ENCODE peak calls at places on chromosomes 4 and X, in four cellular contexts. S is HepG2, U is GM12878, F is H1. L is an unnamed sample.
A peak's percentile ranks its signal among the peaks of the same experiment; 100 is the strongest.

GRCh38 chr4:24583451-24584174 is 741 bp downstream of the DHX15 start:
- DNase-seq in S (peak; percentile 47), U (no peak), F (peak; percentile 57), L (peak; percentile 20)

GRCh38 chr4:190020790-190021717 is 6.0 kb downstream of the FRG2 start:
- DNase-seq in U (no peak), F (peak; percentile 92), S (peak; percentile 24), L (peak; percentile 51)

GRCh38 chr4:138875886-138876608 is 139.5 kb upstream of the NOCT start:
- DNase-seq in F (no peak), S (no peak), U (no peak), L (peak; percentile 15)

GRCh38 chr4:1574601-1575417 is 109.3 kb downstream of the FAM53A start:
- DNase-seq in S (no peak), F (no peak), U (no peak), L (no peak)

GRCh38 chrX:23012162-23012561 is 12.4 kb downstream of the DDX53 start:
- DNase-seq in U (no peak), F (no peak), S (no peak), L (no peak)

GRCh38 chrX:110491846-110492620 is 133.4 kb downstream of the RTL9 start:
- DNase-seq in S (no peak), F (no peak), U (no peak), L (no peak)

GRCh38 chr4:184424993-184425758 is 49.2 kb downstream of the IRF2 start:
- DNase-seq in S (no peak), U (no peak), F (no peak), L (no peak)

GRCh38 chrX:23334871-23335599 is 386 bp downstream of the PTCHD1 start:
- DNase-seq in F (peak; percentile 48), U (no peak), S (no peak), L (no peak)

GRCh38 chr4:66252291-66252690 is 582.0 kb upstream of the EPHA5 start:
- DNase-seq in U (no peak), S (no peak), F (no peak), L (no peak)

GRCh38 chrX:47497274-47497673 is 14.3 kb upstream of the ZNF41 start:
- DNase-seq in F (no peak), U (no peak), S (no peak), L (no peak)

GRCh38 chr4:173990879-173991231 is 292.6 kb downstream of the FBXO8 start:
- DNase-seq in U (no peak), S (no peak), F (no peak), L (no peak)

GRCh38 chr4:15771419-15772058 is 6.6 kb upstream of the CD38 start:
- DNase-seq in F (no peak), U (peak; percentile 65), S (no peak), L (no peak)

GRCh38 chr4:16969696-16970135 is 71.3 kb upstream of the LDB2 start:
- DNase-seq in S (peak; percentile 50), F (no peak), U (no peak), L (no peak)

GRCh38 chrX:32894679-32895078 is 316.7 kb downstream of the DMD start:
- DNase-seq in U (no peak), F (no peak), S (no peak), L (no peak)

GRCh38 chr4:86055898-86056297 is 304.0 kb downstream of the MAPK10 start:
- DNase-seq in F (no peak), U (no peak), S (no peak), L (no peak)

DNA sequence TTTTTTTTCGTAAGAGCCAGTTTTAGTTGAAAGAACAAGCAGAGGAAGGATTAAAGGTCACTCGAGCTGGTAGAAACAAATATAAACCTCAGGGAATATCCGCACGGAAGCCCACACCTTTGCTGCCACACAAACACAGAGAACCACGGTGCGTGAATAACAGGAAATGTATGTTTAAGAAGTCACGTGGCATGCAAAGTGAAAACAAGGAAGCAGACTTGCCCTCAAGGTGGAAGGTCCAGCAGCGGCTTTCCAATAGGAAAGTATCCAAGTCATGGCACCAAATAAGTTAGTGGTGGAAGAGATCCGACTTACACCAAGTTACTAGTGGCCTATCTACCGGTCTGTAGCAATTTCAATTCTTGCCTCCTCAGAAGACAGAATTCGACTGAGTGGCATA is 215.5 kb downstream of the HHIP start:
- DNase-seq in F (no peak), U (no peak), S (peak; percentile 25), L (no peak)
- H3K4me3 ChIP-seq in F (no peak overlapping the region), U (no peak overlapping the region), S (peak overlapping the region; percentile 19), L (no peak overlapping the region)

GRCh38 chr4:186190456-186191265 is 706 bp upstream of the CYP4V2 start:
- DNase-seq in U (no peak), F (peak; percentile 61), S (no peak), L (no peak)
- TF ChIP-seq SUZ12 in U (no peak), F (no peak), S (no peak), L (no peak)

DNA sequence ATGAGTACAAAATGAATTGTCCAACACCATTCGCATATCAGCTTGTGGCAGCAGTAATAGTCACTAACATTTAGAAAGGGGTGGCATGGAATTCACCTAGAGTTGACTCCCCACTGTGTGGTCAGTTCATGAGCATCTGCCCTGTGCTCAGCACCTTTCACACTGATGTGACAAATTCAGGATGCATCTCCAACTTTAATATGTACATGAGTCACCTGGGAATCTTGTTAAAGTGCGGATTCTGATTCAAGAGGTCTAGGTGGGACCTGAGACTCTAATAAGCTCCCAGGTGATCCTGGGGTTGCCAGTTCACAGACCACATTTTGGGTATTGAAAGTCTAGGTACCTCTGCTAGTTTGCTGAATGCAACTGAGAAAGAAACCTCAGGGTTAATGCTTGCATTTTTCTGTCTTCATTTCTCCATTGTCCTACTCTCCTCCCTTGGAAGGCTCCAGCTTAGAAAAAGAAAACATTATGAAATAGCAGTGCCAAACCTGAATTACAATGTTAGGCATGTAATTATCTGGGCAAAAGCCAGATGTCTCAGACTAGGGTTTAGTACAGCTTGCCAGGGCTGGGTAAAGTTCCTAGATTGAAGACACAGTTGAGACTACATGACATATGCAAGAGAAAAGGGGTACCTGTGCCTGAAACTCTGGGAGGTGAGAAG is 32.7 kb downstream of the TMSB4X start:
- DNase-seq in U (no peak), F (no peak), S (no peak), L (no peak)
- H3K4me1 ChIP-seq in U (peaks cover 70% of the 10 kb centered on the region), F (no peaks in the 10 kb centered on the region), S (no peaks in the 10 kb centered on the region), L (no peaks in the 10 kb centered on the region)

GRCh38 chr4:7191546-7192251 is 639 bp upstream of the SORCS2 start:
- DNase-seq in F (no peak), S (no peak), U (no peak), L (no peak)

GRCh38 chr4:7194251-7195137 is 2.2 kb downstream of the SORCS2 start:
- DNase-seq in F (no peak), U (no peak), S (no peak), L (no peak)

GRCh38 chr4:7190668-7191545 is 1.4 kb upstream of the SORCS2 start:
- DNase-seq in U (no peak), S (no peak), F (no peak), L (no peak)

GRCh38 chr4:7193040-7193958 is 961 bp downstream of the SORCS2 start:
- DNase-seq in S (no peak), U (no peak), F (no peak), L (no peak)

DNA sequence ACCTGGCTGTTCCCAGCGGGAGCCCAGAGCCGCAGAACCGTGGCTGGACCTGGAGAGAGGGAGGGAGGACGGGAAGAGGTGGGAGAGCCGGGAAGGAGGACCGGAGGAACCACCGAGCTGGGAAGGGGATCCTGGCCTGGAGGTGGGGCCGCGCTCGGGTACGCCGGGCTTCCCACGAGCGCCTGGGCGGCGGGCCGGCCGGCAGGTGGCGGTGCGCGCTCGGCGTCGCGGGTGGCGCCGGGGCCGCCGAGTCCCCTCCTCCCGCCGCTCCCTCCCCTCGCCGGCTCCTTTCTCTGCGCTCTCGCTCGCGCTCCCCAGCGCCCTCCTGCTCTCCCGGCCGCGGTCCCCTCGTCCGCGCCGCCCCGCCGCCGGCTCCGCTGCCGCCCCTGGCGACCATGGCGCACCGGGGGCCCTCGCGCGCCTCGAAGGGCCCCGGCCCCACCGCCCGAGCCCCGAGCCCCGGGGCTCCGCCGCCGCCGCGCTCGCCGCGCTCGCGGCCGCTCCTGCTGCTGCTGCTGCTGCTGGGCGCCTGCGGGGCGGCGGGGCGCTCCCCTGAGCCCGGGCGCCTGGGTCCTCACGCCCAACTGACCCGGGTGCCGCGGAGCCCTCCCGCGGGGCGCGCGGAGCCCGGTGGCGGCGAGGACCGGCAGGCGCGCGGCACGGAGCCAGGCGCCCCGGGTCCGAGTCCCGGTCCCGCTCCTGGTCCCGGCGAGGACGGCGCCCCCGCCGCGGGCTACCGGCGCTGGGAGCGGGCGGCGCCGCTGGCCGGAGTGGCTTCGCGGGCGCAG is at the start of gene SORCS2:
- DNase-seq in S (peak; percentile 12), F (peak; percentile 80), U (no peak), L (peak; percentile 48)
- H3K4me3 ChIP-seq in S (no peak within 1 kb of the TSS), F (peak within 1 kb of the TSS; percentile 42), U (no peak within 1 kb of the TSS), L (peak within 1 kb of the TSS; percentile 68)

DNA sequence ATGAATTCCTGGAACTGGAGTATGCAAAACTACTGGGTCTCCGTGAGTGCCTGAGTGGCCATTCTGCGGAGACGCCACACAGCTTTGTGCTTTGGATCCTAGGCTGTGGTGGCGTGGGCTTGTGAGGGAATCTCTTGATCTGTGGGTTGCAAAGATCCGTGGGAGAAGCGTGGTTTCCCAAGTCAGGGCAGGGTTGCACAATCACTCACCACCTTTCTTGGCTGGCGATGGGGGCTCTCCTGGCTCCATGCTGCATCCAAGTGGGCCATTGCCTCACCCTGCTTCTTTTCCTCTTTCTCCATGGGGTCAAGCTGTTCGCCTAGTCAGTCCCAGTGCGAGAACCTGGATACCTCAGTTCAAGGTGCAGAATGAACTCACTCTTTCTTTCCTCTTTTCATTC is 62.5 kb downstream of the SLAIN2 start:
- DNase-seq in F (no peak), U (no peak), S (no peak), L (no peak)
- TF ChIP-seq SUZ12 in F (no peak), U (no peak), S (no peak), L (no peak)

GRCh38 chr4:128660361-128660964 is 149.0 kb upstream of the JADE1 start:
- DNase-seq in U (no peak), S (no peak), F (no peak), L (no peak)

GRCh38 chr4:128661529-128661928 is 148.0 kb upstream of the JADE1 start:
- DNase-seq in F (no peak), S (no peak), U (no peak), L (no peak)

GRCh38 chr4:128654465-128654864 is 155.0 kb upstream of the JADE1 start:
- DNase-seq in U (no peak), F (no peak), S (no peak), L (no peak)

GRCh38 chr4:128657638-128658037 is 151.9 kb upstream of the JADE1 start:
- DNase-seq in S (no peak), F (no peak), U (no peak), L (no peak)

GRCh38 chr4:128658214-128658621 is 151.3 kb upstream of the JADE1 start:
- DNase-seq in S (no peak), F (no peak), U (peak; percentile 11), L (no peak)
- H3K4me1 ChIP-seq in S (peaks cover 8% of the 10 kb centered on the region), F (peaks cover 1% of the 10 kb centered on the region), U (peaks cover 4% of the 10 kb centered on the region), L (no peaks in the 10 kb centered on the region)

GRCh38 chr4:48268956-48269860 is at the start of gene TEC:
- DNase-seq in F (peak; percentile 83), U (no peak), S (no peak), L (peak; percentile 18)

GRCh38 chr4:48269861-48270515 is 350 bp upstream of the TEC start:
- DNase-seq in F (peak; percentile 96), U (peak; percentile 74), S (peak; percentile 75), L (peak; percentile 66)

GRCh38 chr4:48271048-48271452 is 1.4 kb upstream of the TEC start:
- DNase-seq in S (no peak), F (no peak), U (peak; percentile 36), L (no peak)

GRCh38 chr4:48271626-48272025 is 2.0 kb upstream of the TEC start:
- DNase-seq in S (no peak), F (no peak), U (no peak), L (no peak)

GRCh38 chr4:48270516-48270897 is 869 bp upstream of the TEC start:
- DNase-seq in S (no peak), F (no peak), U (no peak), L (no peak)
- H3K4me3 ChIP-seq in S (no peak overlapping the region), F (peak overlapping the region; percentile 60), U (peak overlapping the region; percentile 65), L (peak overlapping the region; percentile 46)